ENCODE peak calls at places on chromosomes 4 and X, in six cellular contexts. E is HCT116, K is HepG2, L is WTC11, B is GM12878, D is K562. V is an unnamed sample.
A peak's percentile ranks its signal among the peaks of the same experiment; 100 is the strongest.

GRCh38 chr4:26568446-26568994 is 15.4 kb upstream of the TBC1D19 start:
- DNase-seq in E (peak; percentile 93), K (no peak), L (no peak), B (no peak), D (no peak), V (no peak)

GRCh38 chr4:114077610-114078009 is 98.2 kb upstream of the ARSJ start:
- DNase-seq in E (peak; percentile 26), K (no peak), L (no peak), B (no peak), D (no peak), V (no peak)

GRCh38 chr4:48268956-48269860 is at the start of gene TEC:
- DNase-seq in E (peak; percentile 48), K (no peak), L (peak; percentile 71), B (no peak), D (peak; percentile 64), V (peak; percentile 83)

GRCh38 chr4:111027526-111027925 is 404.6 kb upstream of the PITX2 start:
- DNase-seq in E (no peak), K (no peak), L (no peak), B (no peak), D (no peak), V (no peak)

GRCh38 chr4:62914758-62915157 is 1494.5 kb downstream of the TECRL start:
- DNase-seq in E (no peak), K (no peak), L (no peak), B (no peak), D (no peak), V (no peak)

GRCh38 chrX:350534-351321 is 32.1 kb upstream of the GTPBP6 start:
- DNase-seq in E (no peak), K (no peak), L (no peak), B (no peak), D (no peak), V (peak; percentile 48)

GRCh38 chrX:40175416-40176255 is 77.9 kb upstream of the BCOR start:
- DNase-seq in E (no peak), K (peak; percentile 47), L (peak; percentile 34), B (no peak), D (peak; percentile 44), V (no peak)

GRCh38 chr4:77956917-77957316 is 94.3 kb downstream of the MRPL1 start:
- DNase-seq in E (no peak), K (no peak), L (no peak), B (no peak), D (no peak), V (no peak)

GRCh38 chr4:8117278-8117682 is 41.3 kb downstream of the ABLIM2 start:
- DNase-seq in E (peak; percentile 74), K (peak; percentile 12), L (peak; percentile 85), B (peak; percentile 4), D (peak; percentile 93), V (peak; percentile 81)

GRCh38 chr4:165209796-165210195 is 2.4 kb downstream of the KLHL2 start:
- DNase-seq in E (no peak), K (no peak), L (no peak), B (no peak), D (no peak), V (no peak)

GRCh38 chr4:87633239-87633638 is 16.8 kb upstream of the DMP1 start:
- DNase-seq in E (no peak), K (no peak), L (no peak), B (no peak), D (no peak), V (no peak)

GRCh38 chrX:101507372-101507771 is 22.1 kb downstream of the ARMCX4 start:
- DNase-seq in E (no peak), K (no peak), L (no peak), B (no peak), D (no peak), V (no peak)

DNA sequence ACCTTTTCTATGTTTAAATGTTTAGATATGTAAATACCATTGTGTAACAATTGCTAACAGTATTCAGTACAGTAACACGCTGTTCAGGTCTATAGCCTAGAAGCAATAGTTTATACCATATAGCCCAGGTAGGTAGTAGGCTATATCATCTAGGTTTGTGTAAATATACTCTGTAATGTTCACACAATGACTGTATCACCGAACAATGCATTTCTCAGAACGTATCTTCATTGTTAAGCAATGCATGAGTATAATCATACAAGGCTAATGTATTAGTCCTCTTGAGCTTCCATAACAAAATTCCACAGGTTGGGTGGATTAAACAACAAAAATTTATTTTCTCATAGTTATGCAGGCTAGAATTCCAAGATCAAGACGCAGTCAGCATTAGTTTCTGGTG is 22.7 kb downstream of the ARMCX4 start:
- DNase-seq in E (no peak), K (no peak), L (no peak), B (no peak), D (no peak), V (no peak)
- TF ChIP-seq ATF3 in E (no peak), K (no peak), L (no peak), B (no peak), D (no peak), V (no peak)

DNA sequence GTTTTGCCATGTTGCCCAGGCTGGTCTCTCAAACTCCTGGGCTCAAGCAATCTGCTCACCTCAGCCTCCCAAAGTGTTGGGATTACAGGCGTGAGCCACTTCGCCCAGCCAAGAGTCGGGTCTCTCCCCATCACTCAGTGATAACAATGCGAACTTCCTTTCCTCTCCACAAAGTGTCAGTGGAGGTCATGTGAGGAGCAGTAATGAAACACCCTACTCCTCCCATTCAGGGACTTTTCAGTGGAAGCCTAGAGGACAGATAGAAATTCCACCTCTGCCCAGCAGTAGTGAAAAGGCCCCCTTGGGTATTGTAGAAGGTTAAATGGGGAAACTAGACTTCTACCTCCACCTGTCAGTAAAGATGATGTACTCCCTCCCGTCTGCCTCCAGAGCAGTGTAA is 141.9 kb upstream of the STK26 start:
- DNase-seq in E (no peak), K (no peak), L (no peak), B (no peak), D (no peak), V (no peak)
- TF ChIP-seq ATF3 in E (no peak), K (no peak), L (no peak), B (no peak), D (no peak), V (no peak)

GRCh38 chrX:137290011-137290410 is 256.2 kb upstream of the GPR101 start:
- DNase-seq in E (no peak), K (no peak), L (no peak), B (no peak), D (no peak), V (no peak)
- TF ChIP-seq ATF3 in E (no peak), K (no peak), L (no peak), B (no peak), D (no peak), V (no peak)

DNA sequence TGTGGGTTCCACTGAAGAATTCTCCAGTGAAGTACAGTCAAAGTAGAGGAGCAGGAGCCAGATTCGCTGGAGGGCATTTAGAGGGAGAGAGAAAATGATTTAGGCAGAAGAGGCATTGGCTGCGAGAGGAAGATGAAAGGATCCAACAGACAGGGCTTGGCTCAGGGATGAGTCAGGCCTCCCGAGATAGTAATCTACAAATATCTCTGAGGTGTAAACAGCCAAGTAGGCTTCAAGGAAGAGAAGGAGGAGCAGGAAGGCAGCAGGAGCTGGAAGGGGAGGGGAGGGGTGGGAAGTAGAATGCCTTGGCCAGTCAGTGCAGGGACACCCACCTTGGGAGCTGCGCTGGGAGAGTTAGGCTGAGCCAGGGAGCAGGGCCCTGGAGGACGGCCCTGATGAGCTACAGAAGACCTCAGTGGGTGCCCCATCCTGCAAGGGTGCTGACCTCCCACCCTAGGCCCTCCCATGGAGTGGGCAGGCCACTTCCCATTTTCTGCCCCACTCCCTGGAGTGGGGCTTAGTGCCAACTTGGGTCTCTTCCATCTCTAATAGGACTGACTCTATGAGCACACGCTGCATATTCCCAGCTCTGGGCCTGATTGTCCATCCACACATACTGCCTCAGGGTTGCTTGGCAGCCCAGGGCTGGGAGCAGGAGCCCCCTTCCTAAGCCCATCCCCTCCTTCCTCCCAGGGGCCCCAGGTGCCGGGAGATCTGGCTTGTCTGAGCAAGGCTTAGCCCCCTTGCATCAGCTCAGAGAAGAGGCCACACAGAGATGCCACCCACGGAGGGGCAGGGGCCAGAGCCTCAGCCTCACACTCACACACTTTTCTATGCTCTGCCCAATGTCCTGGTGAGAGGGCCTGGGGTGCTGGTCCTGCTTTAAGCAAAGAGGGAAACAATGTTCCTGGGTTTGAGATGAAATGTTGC is 55.3 kb downstream of the PJA1 start:
- DNase-seq in E (peak; percentile 28), K (no peak), L (no peak), B (no peak), D (peak; percentile 25), V (no peak)
- TF ChIP-seq ATF3 in E (no peak), K (no peak), L (no peak), B (no peak), D (no peak), V (no peak)

GRCh38 chr4:99708551-99708950 is 50.9 kb upstream of the C4orf54 start:
- DNase-seq in E (no peak), K (no peak), L (no peak), B (no peak), D (no peak), V (no peak)
- TF ChIP-seq ATF3 in E (no peak), K (no peak), L (no peak), B (no peak), D (no peak), V (no peak)